ENCODE peak calls at places on chromosome 21, in eight cellular contexts. S is mesenchymal stem cell; N is CD8-positive, alpha-beta memory T cell; I is dermis microvascular lymphatic vessel endothelial cell; R is cerebellar cortex; K is NAMALWA; W is H7; Z is choroid plexus epithelial cell. U is an unnamed sample.

GRCh38 chr21:44288251-44289110 is 2.8 kb downstream of the AIRE start:
- DNase-seq in S (no peak), K (no peak), Z (no peak), R (no peak), W (no peak), I (no peak), N (no peak), U (no peak)

GRCh38 chr21:32022141-32022540 is 149.3 kb downstream of the HUNK start:
- DNase-seq in I (no peak), S (no peak), R (no peak), K (no peak), W (no peak), Z (no peak), N (no peak), U (no peak)

GRCh38 chr21:44454747-44455523 is at the start of gene LRRC3:
- DNase-seq in Z (peak; percentile 80), W (peak; percentile 100), N (peak; percentile 70), I (peak; percentile 93), K (peak; percentile 57), R (peak; percentile 69), S (peak; percentile 85), U (peak; percentile 84)

GRCh38 chr21:45537746-45538291 is 4.4 kb downstream of the SLC19A1 start:
- DNase-seq in I (no peak), K (no peak), Z (no peak), S (no peak), W (no peak), R (no peak), N (no peak), U (no peak)

GRCh38 chr21:45499201-45499750 is 43.0 kb downstream of the SLC19A1 start:
- DNase-seq in S (no peak), I (no peak), K (no peak), R (no peak), Z (no peak), W (no peak), N (no peak), U (no peak)

GRCh38 chr21:45880097-45881068 is 101.2 kb upstream of the COL6A1 start:
- DNase-seq in S (peak; percentile 78), N (peak; percentile 56), Z (peak; percentile 89), K (peak; percentile 84), I (peak; percentile 74), W (peak; percentile 94), R (peak; percentile 75), U (peak; percentile 80)

GRCh38 chr21:45323487-45324380 is 36.0 kb upstream of the POFUT2 start:
- DNase-seq in W (peak; percentile 84), I (no peak), R (no peak), K (no peak), N (no peak), S (peak; percentile 51), Z (no peak), U (no peak)

GRCh38 chr21:45826733-45827692 is 154.6 kb upstream of the COL6A1 start:
- DNase-seq in N (peak; percentile 6), S (no peak), W (peak; percentile 12), Z (no peak), K (peak; percentile 18), I (no peak), R (no peak), U (no peak)

GRCh38 chr21:16193758-16194606 is 464.2 kb downstream of the USP25 start:
- DNase-seq in S (peak; percentile 82), R (peak; percentile 73), Z (peak; percentile 93), I (peak; percentile 84), N (no peak), K (peak; percentile 94), W (peak; percentile 16), U (peak; percentile 86)

GRCh38 chr21:15870819-15871218 is 141.0 kb downstream of the USP25 start:
- DNase-seq in K (peak; percentile 52), Z (no peak), W (no peak), S (no peak), I (no peak), N (no peak), R (no peak), U (no peak)